ENCODE peak calls at places on chromosomes 5 and 9, in eight cellular contexts. Q is left colon; V is fibroblast of gingiva; A is natural killer cell; F is foreskin fibroblast; C is NCI-H1930; R is AG04450; T is activated CD4-positive, alpha-beta T cell treated with anti-CD3 and anti-CD28 coated beads, Interleukin-2, amount 50 U/mL, for 24 hours. I is an unnamed sample.
A peak's percentile ranks its signal among the peaks of the same experiment; 100 is the strongest.

GRCh38 chr9:136247947-136248637 is 2.5 kb upstream of the QSOX2 start:
- DNase-seq in A (no peak), F (no peak), Q (no peak), V (no peak), T (no peak), R (no peak), C (no peak), I (no peak)

GRCh38 chr5:102523541-102524175 is 24.9 kb upstream of the SLCO6A1 start:
- DNase-seq in R (no peak), F (no peak), A (no peak), Q (no peak), T (no peak), C (no peak), V (no peak), I (no peak)

GRCh38 chr5:127875235-127876021 is 172.2 kb downstream of the CCDC192 start:
- DNase-seq in Q (peak; percentile 69), A (no peak), C (peak; percentile 3), V (peak; percentile 60), F (peak; percentile 57), T (no peak), R (no peak), I (peak; percentile 69)

GRCh38 chr5:360277-361027 is 38.9 kb downstream of the AHRR start:
- DNase-seq in T (no peak), A (no peak), F (no peak), C (no peak), V (no peak), Q (no peak), R (no peak), I (no peak)

GRCh38 chr9:76866689-76867088 is 39.2 kb downstream of the PRUNE2 start:
- DNase-seq in A (no peak), Q (no peak), V (peak; percentile 88), F (peak; percentile 95), T (no peak), C (no peak), R (peak; percentile 85), I (no peak)

GRCh38 chr5:40273936-40274335 is 405.8 kb upstream of the PTGER4 start:
- DNase-seq in R (no peak), T (no peak), Q (no peak), V (no peak), C (no peak), A (no peak), F (no peak), I (no peak)

GRCh38 chr9:2055203-2055658 is 40.1 kb downstream of the SMARCA2 start:
- DNase-seq in Q (no peak), R (no peak), A (no peak), F (peak; percentile 53), T (no peak), C (no peak), V (peak; percentile 66), I (no peak)

GRCh38 chr9:129380961-129381401 is 202.9 kb upstream of the IER5L start:
- DNase-seq in F (no peak), Q (no peak), V (no peak), C (no peak), T (no peak), A (no peak), R (no peak), I (no peak)

GRCh38 chr5:10331341-10331796 is 22.1 kb upstream of the MARCHF6 start:
- DNase-seq in F (peak; percentile 66), V (peak; percentile 73), A (no peak), Q (peak; percentile 70), R (peak; percentile 65), C (peak; percentile 34), T (no peak), I (peak; percentile 97)

GRCh38 chr5:126594077-126594476 is 942 bp downstream of the ALDH7A1 start:
- DNase-seq in F (no peak), Q (no peak), C (no peak), T (no peak), R (no peak), V (peak; percentile 6), A (no peak), I (no peak)

GRCh38 chr5:170312666-170313065 is 15.1 kb upstream of the LCP2 start:
- DNase-seq in R (no peak), F (no peak), Q (no peak), A (no peak), V (no peak), T (peak; percentile 36), C (no peak), I (no peak)

GRCh38 chr5:76104027-76104426 is 20.8 kb downstream of the SV2C start:
- DNase-seq in V (no peak), T (no peak), R (no peak), A (no peak), Q (no peak), C (no peak), F (no peak), I (no peak)

GRCh38 chr9:81112638-81113037 is 576.7 kb downstream of the TLE1 start:
- DNase-seq in C (no peak), Q (no peak), T (no peak), A (no peak), F (no peak), V (no peak), R (no peak), I (no peak)

GRCh38 chr9:112553256-112553826 is 66.7 kb downstream of the KIAA1958 start:
- DNase-seq in A (no peak), C (no peak), Q (no peak), T (no peak), V (no peak), R (no peak), F (no peak), I (no peak)

GRCh38 chr9:127452481-127453092 is 1.3 kb downstream of the LRSAM1 start:
- DNase-seq in A (no peak), R (no peak), Q (peak; percentile 92), F (no peak), V (no peak), T (no peak), C (no peak), I (peak; percentile 19)

GRCh38 chr5:154611341-154611767 is 133.3 kb upstream of the HAND1 start:
- DNase-seq in C (no peak), Q (no peak), A (no peak), T (no peak), V (peak; percentile 20), F (no peak), R (no peak), I (no peak)

GRCh38 chr5:31963358-31963757 is 210.8 kb downstream of the GOLPH3 start:
- DNase-seq in F (no peak), R (no peak), T (no peak), Q (no peak), A (no peak), V (no peak), C (no peak), I (no peak)

GRCh38 chr9:35341585-35341984 is 148.3 kb upstream of the RUSC2 start:
- DNase-seq in F (peak; percentile 81), A (no peak), Q (peak; percentile 25), T (no peak), R (peak; percentile 37), C (no peak), V (peak; percentile 87), I (no peak)

GRCh38 chr9:106677815-106678214 is 185.2 kb upstream of the ZNF462 start:
- DNase-seq in V (no peak), T (no peak), C (no peak), A (no peak), Q (no peak), R (no peak), F (no peak), I (no peak)

GRCh38 chr9:137579259-137579604 is 507 bp upstream of the DPH7 start:
- DNase-seq in R (no peak), A (no peak), F (no peak), C (no peak), V (no peak), T (no peak), Q (no peak), I (no peak)